ENCODE peak calls at places on chromosomes 11 and 22, in four cellular contexts. M is SK-N-SH, Z is K562, H is GM12878. S is an unnamed sample.

GRCh38 chr11:73389134-73389525 is 12.9 kb downstream of the RELT start:
- DNase-seq in M (no peak), Z (no peak), H (no peak), S (no peak)

GRCh38 chr11:93089474-93090102 is 108.2 kb downstream of the SLC36A4 start:
- DNase-seq in M (no peak), Z (no peak), H (no peak), S (peak; percentile 19)

GRCh38 chr11:113715273-113715672 is 9.2 kb upstream of the TMPRSS5 start:
- DNase-seq in M (no peak), Z (peak; percentile 43), H (no peak), S (no peak)

GRCh38 chr11:19398772-19399542 is 158.2 kb upstream of the E2F8 start:
- DNase-seq in M (no peak), Z (no peak), H (no peak), S (no peak)

GRCh38 chr11:70511345-70511744 is 113.0 kb downstream of the CTTN start:
- DNase-seq in M (no peak), Z (peak; percentile 23), H (no peak), S (peak; percentile 62)

GRCh38 chr11:63573881-63574855 is 11.0 kb upstream of the PLAAT2 start:
- DNase-seq in M (no peak), Z (peak; percentile 55), H (no peak), S (no peak)

GRCh38 chr11:32555885-32556284 is 27.7 kb upstream of the EIF3M start:
- DNase-seq in M (no peak), Z (no peak), H (no peak), S (no peak)

GRCh38 chr11:70268526-70268925 is 2.0 kb upstream of the PPFIA1 start:
- DNase-seq in M (no peak), Z (no peak), H (no peak), S (no peak)

GRCh38 chr11:16986434-16987204 is 27.6 kb downstream of the PLEKHA7 start:
- DNase-seq in M (no peak), Z (peak; percentile 17), H (peak; percentile 75), S (peak; percentile 22)

GRCh38 chr11:93548679-93549319 is 5.6 kb upstream of the SMCO4 start:
- DNase-seq in M (no peak), Z (no peak), H (no peak), S (no peak)

GRCh38 chr11:117570701-117571100 is 226.3 kb downstream of the DSCAML1 start:
- DNase-seq in M (no peak), Z (no peak), H (no peak), S (no peak)

GRCh38 chr22:24550028-24550901 is 4.7 kb downstream of the GUCD1 start:
- DNase-seq in M (no peak), Z (no peak), H (no peak), S (no peak)
- TF ChIP-seq USF1 in M (no peak), Z (no peak), H (no peak), S (no peak)

GRCh38 chr11:133945087-133945974 is 11.4 kb downstream of the IGSF9B start:
- DNase-seq in M (peak; percentile 78), Z (no peak), H (no peak), S (no peak)
- TF ChIP-seq USF2 in M (no peak), Z (no peak), H (no peak), S (no peak)

GRCh38 chr11:88604255-88604654 is 266.7 kb upstream of the CTSC start:
- DNase-seq in M (no peak), Z (no peak), H (no peak), S (no peak)
- TF ChIP-seq USF1 in M (no peak), Z (no peak), H (no peak), S (no peak)

DNA sequence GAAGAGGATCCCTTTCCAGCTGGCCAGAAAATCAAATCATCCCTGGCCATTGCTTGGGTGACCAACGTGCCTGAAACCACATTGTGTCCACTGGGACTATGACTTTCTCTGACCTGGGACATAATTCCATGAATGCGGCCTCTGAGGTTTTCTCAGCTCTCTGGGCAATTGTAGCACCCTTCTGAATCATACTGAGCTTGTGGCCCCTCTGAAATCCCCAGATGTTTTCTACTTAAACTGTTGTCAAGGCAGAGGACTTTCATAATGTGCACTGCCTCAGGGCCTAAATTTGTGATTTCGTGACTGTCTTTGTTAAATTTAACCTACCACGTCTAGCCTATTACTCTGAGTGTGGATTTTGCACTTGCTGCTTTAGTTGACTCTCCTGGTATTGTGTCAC is 321.1 kb upstream of the PLET1 start:
- DNase-seq in M (no peak), Z (no peak), H (peak; percentile 68), S (no peak)
- TF ChIP-seq USF2 in M (no peak), Z (no peak), H (no peak), S (no peak)

GRCh38 chr11:27444801-27445215 is 27.8 kb downstream of the LGR4 start:
- DNase-seq in M (no peak), Z (no peak), H (no peak), S (peak; percentile 57)
- TF ChIP-seq USF1 in M (no peak), Z (no peak), H (no peak), S (no peak)

GRCh38 chr22:19066531-19067271 is 55.5 kb downstream of the DGCR2 start:
- DNase-seq in M (no peak), Z (no peak), H (no peak), S (no peak)
- TF ChIP-seq USF2 in M (no peak), Z (no peak), H (no peak), S (no peak)

DNA sequence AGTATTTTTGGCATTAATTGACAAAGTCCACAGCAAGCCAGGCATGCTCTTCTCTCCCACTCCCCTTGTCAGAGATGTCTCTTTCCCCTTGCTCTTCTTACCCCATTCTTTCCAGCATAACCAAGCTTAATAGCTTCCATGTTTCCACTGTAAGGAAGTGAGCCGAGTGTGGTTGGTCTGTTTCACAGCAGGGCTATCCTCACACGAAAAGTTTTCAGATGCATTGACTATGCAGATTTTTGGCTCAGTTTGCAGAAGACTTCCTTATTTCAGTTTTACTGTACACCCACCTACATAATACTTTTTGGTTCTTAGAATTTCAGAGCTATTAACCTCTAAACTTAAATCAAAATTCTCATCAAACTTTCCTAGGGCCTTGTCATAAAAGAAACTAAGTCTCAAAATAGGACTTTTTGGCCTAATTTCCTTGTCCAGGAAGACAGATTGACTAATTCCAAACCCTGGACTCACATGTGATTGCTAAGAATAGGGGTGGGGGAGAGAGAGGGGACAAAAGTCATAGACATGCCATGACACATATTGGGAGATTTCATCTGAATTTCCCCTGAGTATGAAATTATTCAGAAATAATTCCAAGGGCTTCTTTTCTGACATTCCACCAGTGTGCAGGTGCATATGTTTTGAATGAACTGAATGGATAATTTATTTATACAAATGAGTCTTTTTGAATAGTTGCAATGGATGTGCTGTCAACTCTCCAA is 7.3 kb upstream of the EHF start:
- DNase-seq in M (no peak), Z (no peak), H (no peak), S (no peak)
- TF ChIP-seq USF1 in M (no peak), Z (no peak), H (no peak), S (no peak)

GRCh38 chr22:48342016-48342415 is 1485.7 kb downstream of the BRD1 start:
- DNase-seq in M (no peak), Z (no peak), H (no peak), S (no peak)
- TF ChIP-seq USF2 in M (no peak), Z (no peak), H (no peak), S (no peak)

DNA sequence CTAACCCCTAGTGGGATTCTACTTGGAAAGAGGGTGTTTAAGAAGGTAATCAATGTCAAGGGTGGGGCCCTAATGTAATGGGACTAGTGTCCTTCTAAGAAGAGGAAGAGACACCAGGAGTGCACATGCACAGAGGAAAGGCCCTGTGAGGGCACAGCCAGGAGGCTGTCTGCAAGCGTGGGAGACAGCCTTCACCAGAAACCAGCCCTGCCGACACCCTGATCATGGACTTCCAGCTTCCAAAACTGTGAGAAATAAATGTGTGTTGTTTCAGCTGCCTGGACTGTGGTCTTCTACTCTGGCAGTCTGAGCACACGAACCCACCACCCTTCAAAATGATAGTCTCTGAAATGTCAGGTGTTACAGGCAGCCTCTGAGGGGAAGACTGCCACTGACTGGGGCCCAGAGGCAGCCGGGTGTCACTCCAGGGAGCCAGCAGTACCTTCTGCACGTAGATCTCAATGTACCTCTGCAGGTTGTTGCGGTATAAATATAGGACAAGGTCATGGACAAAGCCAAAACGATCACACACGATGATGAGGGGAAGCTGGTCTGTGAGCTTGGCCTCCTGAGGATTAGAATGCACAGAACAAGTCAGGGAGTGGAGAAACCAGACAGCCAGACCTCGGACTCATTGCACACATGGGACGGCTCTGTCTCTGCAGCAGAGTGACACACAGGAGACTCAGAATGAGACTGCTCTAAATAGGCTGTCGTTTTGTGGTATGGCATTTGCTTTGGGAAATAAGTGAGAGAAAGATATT is 43.9 kb upstream of the SLC25A1 start:
- DNase-seq in M (no peak), Z (no peak), H (no peak), S (no peak)
- TF ChIP-seq USF1 in M (no peak), Z (no peak), H (no peak), S (no peak)

S was measured in WTC11.